ENCODE peak calls at places on chromosome 15, in eight cellular contexts. T is AG09319, E is heart left ventricle, N is kidney epithelial cell, D is brain microvascular endothelial cell, Q is sigmoid colon, H is GM13976, J is heart right ventricle. W is an unnamed sample.

GRCh38 chr15:67093146-67093874 is 27.9 kb downstream of the SMAD3 start:
- DNase-seq in T (no peak), E (peak; percentile 45), N (no peak), D (no peak), Q (no peak), H (no peak), J (no peak), W (peak; percentile 88)

GRCh38 chr15:89802231-89802928 is 12.3 kb downstream of the ANPEP start:
- DNase-seq in T (no peak), E (no peak), N (no peak), D (no peak), Q (no peak), H (no peak), J (peak; percentile 44), W (no peak)

GRCh38 chr15:40323953-40324937 is 753 bp downstream of the INAFM2 start:
- DNase-seq in T (no peak), E (peak; percentile 46), N (no peak), D (no peak), Q (no peak), H (peak; percentile 59), J (no peak), W (no peak)

GRCh38 chr15:76840830-76841460 is 64.2 kb downstream of the SCAPER start:
- DNase-seq in T (peak; percentile 11), E (no peak), N (no peak), D (peak; percentile 14), Q (no peak), H (no peak), J (no peak), W (no peak)

GRCh38 chr15:41011055-41011815 is 58.0 kb downstream of the CHAC1 start:
- DNase-seq in T (no peak), E (no peak), N (no peak), D (no peak), Q (no peak), H (no peak), J (no peak), W (no peak)

GRCh38 chr15:70778258-70779076 is 15.1 kb upstream of the UACA start:
- DNase-seq in T (no peak), E (no peak), N (no peak), D (no peak), Q (no peak), H (no peak), J (no peak), W (no peak)

GRCh38 chr15:43751885-43752284 is 5.6 kb downstream of the PDIA3 start:
- DNase-seq in T (no peak), E (no peak), N (no peak), D (no peak), Q (no peak), H (no peak), J (no peak), W (no peak)

GRCh38 chr15:92883643-92884458 is 16.3 kb upstream of the CHD2 start:
- DNase-seq in T (no peak), E (no peak), N (no peak), D (no peak), Q (no peak), H (no peak), J (no peak), W (no peak)

GRCh38 chr15:77634266-77634962 is 1.7 kb upstream of the LINGO1 start:
- DNase-seq in T (no peak), E (peak; percentile 47), N (peak; percentile 19), D (peak; percentile 53), Q (peak; percentile 75), H (peak; percentile 84), J (peak; percentile 56), W (no peak)

GRCh38 chr15:69451951-69452701 is 492 bp upstream of the RPLP1 start:
- DNase-seq in T (no peak), E (no peak), N (no peak), D (peak; percentile 22), Q (peak; percentile 72), H (no peak), J (no peak), W (no peak)

GRCh38 chr15:70703483-70703882 is 59.9 kb downstream of the UACA start:
- DNase-seq in T (no peak), E (no peak), N (no peak), D (peak; percentile 48), Q (no peak), H (no peak), J (no peak), W (no peak)

GRCh38 chr15:63233667-63234419 is 43.6 kb upstream of the APH1B start:
- DNase-seq in T (no peak), E (no peak), N (peak; percentile 23), D (peak; percentile 83), Q (no peak), H (no peak), J (no peak), W (no peak)

GRCh38 chr15:71433402-71433801 is 318.1 kb downstream of the THSD4 start:
- DNase-seq in T (no peak), E (no peak), N (no peak), D (no peak), Q (no peak), H (no peak), J (no peak), W (no peak)

GRCh38 chr15:32855942-32856341 is 138.1 kb downstream of the GREM1 start:
- DNase-seq in T (peak; percentile 95), E (no peak), N (peak; percentile 99), D (peak; percentile 98), Q (no peak), H (no peak), J (peak; percentile 7), W (no peak)

GRCh38 chr15:40782609-40783227 is 12.9 kb downstream of the C15orf62 start:
- DNase-seq in T (no peak), E (peak; percentile 43), N (no peak), D (no peak), Q (no peak), H (peak; percentile 83), J (no peak), W (peak; percentile 70)

GRCh38 chr15:33699691-33700447 is 268.4 kb upstream of the CHRM5 start:
- DNase-seq in T (no peak), E (no peak), N (no peak), D (no peak), Q (no peak), H (no peak), J (no peak), W (no peak)

DNA sequence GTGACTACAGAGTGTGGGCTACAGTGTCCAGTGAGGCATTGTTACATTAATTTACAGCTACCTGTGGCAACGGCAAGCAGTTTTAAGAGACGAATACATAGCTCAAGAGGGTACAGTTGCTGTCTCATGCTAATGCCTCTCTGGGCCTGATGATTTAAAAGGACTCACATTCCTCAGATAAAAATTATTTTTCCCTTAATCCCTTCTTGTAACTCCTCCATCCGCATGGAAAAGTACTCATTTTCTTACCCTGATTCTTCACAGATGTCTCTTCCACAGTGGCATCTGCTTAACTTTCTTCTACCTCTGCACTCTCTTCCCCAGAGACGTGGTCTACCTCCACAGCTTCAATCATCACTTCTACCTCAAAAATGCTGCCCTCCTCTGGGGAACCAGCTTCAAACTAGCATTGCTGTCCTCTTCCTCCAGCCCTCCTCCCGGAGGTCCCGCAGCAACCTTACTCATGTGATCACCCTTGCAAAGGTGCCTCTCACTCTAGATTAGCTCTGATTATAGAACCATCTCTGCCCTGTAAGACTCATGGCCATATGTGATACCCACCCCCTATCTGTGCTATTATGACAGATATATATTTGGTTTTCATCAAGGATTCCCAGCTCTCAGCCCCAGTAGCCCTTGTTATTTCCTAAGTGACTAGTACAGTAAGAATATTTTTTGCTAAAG is 21.4 kb upstream of the ABHD17C start:
- DNase-seq in T (no peak), E (no peak), N (no peak), D (no peak), Q (no peak), H (no peak), J (no peak), W (no peak)
- TF ChIP-seq CTCF in T (no peak), E (no peak), N (no peak), D (peak; percentile 5), Q (no peak), H (no peak), J (no peak), W (no peak)

GRCh38 chr15:48972750-48973503 is 9.2 kb upstream of the SHC4 start:
- DNase-seq in T (no peak), E (no peak), N (no peak), D (no peak), Q (no peak), H (no peak), J (no peak), W (no peak)

GRCh38 chr15:48978638-48979037 is 14.9 kb upstream of the SHC4 start:
- DNase-seq in T (no peak), E (no peak), N (no peak), D (no peak), Q (no peak), H (no peak), J (no peak), W (no peak)

GRCh38 chr15:48976444-48977088 is 12.8 kb upstream of the SHC4 start:
- DNase-seq in T (no peak), E (no peak), N (no peak), D (no peak), Q (no peak), H (no peak), J (no peak), W (no peak)

GRCh38 chr15:48975713-48976419 is 12.1 kb upstream of the SHC4 start:
- DNase-seq in T (no peak), E (peak; percentile 76), N (no peak), D (peak; percentile 69), Q (peak; percentile 88), H (peak; percentile 91), J (peak; percentile 77), W (peak; percentile 58)

DNA sequence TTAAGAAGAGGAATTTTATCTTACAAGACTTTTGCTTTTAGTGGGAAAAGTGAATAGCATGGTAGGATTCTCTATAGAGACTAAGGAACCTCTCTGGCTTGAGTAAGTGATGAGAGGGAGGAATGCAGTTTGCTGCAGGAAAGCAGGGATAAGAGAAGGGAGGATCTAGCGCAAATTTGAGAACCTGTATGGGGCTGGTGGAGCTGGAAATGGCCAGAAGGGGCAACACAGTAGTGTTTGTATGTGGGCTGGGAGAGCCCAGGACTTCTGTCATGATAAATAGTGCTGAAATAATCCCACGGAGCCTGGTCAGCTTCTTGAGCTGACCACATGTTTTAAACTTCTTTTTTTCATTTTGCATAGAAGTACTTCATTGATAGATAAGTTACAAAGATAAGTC is 11.1 kb upstream of the SHC4 start:
- DNase-seq in T (no peak), E (no peak), N (no peak), D (no peak), Q (no peak), H (no peak), J (no peak), W (no peak)
- TF ChIP-seq CTCF in T (no peak), E (no peak), N (peak; percentile 2), D (peak; percentile 59), Q (no peak), H (no peak), J (no peak), W (no peak)

GRCh38 chr15:99504823-99505551 is 60.8 kb upstream of the MEF2A start:
- DNase-seq in T (no peak), E (no peak), N (no peak), D (peak; percentile 20), Q (no peak), H (no peak), J (peak; percentile 7), W (no peak)
- TF ChIP-seq CTCF in T (no peak), E (no peak), N (peak; percentile 29), D (peak; percentile 43), Q (no peak), H (peak; percentile 13), J (no peak), W (no peak)

DNA sequence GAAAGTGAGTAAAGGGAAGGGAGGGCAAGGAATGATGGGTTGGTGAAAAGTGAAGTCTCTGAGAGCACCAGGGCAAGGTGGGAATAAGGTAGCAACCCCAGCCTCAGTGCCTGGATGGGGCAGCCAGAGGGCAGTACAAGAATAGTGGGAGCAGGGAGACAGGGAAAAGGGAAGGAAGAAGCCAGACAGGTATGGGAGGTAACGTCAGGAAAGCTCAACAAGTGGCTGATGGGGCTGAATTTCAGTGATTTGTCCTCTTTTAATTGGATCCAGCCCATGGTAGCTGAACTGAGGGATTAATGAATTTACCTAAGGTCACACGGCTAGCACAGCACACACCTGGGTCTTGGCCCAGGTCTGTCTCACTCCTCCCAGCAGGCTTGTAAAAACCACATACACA is 12.6 kb downstream of the RORA start:
- DNase-seq in T (no peak), E (no peak), N (no peak), D (no peak), Q (no peak), H (no peak), J (no peak), W (no peak)
- TF ChIP-seq CTCF in T (no peak), E (no peak), N (no peak), D (peak; percentile 17), Q (no peak), H (no peak), J (no peak), W (no peak)

W was measured in CD14-positive monocyte.